ENCODE peak calls at places on chromosome 15, in five cellular contexts. One of them, this sample, is unnamed.

GRCh38 chr15:56758770-56759449 is 25.6 kb upstream of the ZNF280D start:
- DNase-seq in right lobe of liver: no peak
- DNase-seq in fibroblast of lung: peak; percentile 91
- DNase-seq in GM12878: no peak
- DNase-seq in adrenal gland: no peak
- DNase-seq in this sample: peak; percentile 41

GRCh38 chr15:99128411-99128810 is 23.5 kb downstream of the SYNM start:
- DNase-seq in right lobe of liver: no peak
- DNase-seq in fibroblast of lung: no peak
- DNase-seq in GM12878: no peak
- DNase-seq in adrenal gland: peak; percentile 34
- DNase-seq in this sample: no peak

GRCh38 chr15:89299896-89300295 is 34.7 kb downstream of the POLG start:
- DNase-seq in right lobe of liver: no peak
- DNase-seq in fibroblast of lung: peak; percentile 42
- DNase-seq in GM12878: no peak
- DNase-seq in adrenal gland: no peak
- DNase-seq in this sample: no peak

GRCh38 chr15:76730262-76730661 is 174.9 kb downstream of the SCAPER start:
- DNase-seq in right lobe of liver: no peak
- DNase-seq in fibroblast of lung: peak; percentile 39
- DNase-seq in GM12878: no peak
- DNase-seq in adrenal gland: no peak
- DNase-seq in this sample: no peak

GRCh38 chr15:69656271-69657030 is 203.8 kb downstream of the RPLP1 start:
- DNase-seq in right lobe of liver: no peak
- DNase-seq in fibroblast of lung: no peak
- DNase-seq in GM12878: no peak
- DNase-seq in adrenal gland: peak; percentile 50
- DNase-seq in this sample: no peak

GRCh38 chr15:97995192-97995591 is 34.7 kb downstream of the ARRDC4 start:
- DNase-seq in right lobe of liver: no peak
- DNase-seq in fibroblast of lung: no peak
- DNase-seq in GM12878: no peak
- DNase-seq in adrenal gland: no peak
- DNase-seq in this sample: no peak

GRCh38 chr15:74134387-74135027 is 4.1 kb downstream of the ISLR2 start:
- DNase-seq in right lobe of liver: peak; percentile 80
- DNase-seq in fibroblast of lung: peak; percentile 35
- DNase-seq in GM12878: no peak
- DNase-seq in adrenal gland: peak; percentile 73
- DNase-seq in this sample: no peak

GRCh38 chr15:68806220-68807105 is 14.2 kb downstream of the ANP32A start:
- DNase-seq in right lobe of liver: no peak
- DNase-seq in fibroblast of lung: no peak
- DNase-seq in GM12878: no peak
- DNase-seq in adrenal gland: peak; percentile 50
- DNase-seq in this sample: no peak

GRCh38 chr15:63599401-63600000 is 2.3 kb downstream of the FBXL22 start:
- DNase-seq in right lobe of liver: peak; percentile 88
- DNase-seq in fibroblast of lung: peak; percentile 34
- DNase-seq in GM12878: no peak
- DNase-seq in adrenal gland: peak; percentile 87
- DNase-seq in this sample: no peak

GRCh38 chr15:57281357-57281756 is 94.9 kb upstream of the CGNL1 start:
- DNase-seq in right lobe of liver: no peak
- DNase-seq in fibroblast of lung: no peak
- DNase-seq in GM12878: no peak
- DNase-seq in adrenal gland: no peak
- DNase-seq in this sample: no peak

GRCh38 chr15:94834000-94834399 is 602.6 kb downstream of the MCTP2 start:
- DNase-seq in right lobe of liver: no peak
- DNase-seq in fibroblast of lung: no peak
- DNase-seq in GM12878: no peak
- DNase-seq in adrenal gland: no peak
- DNase-seq in this sample: no peak

GRCh38 chr15:85792872-85793621 is 1.7 kb downstream of the KLHL25 start:
- DNase-seq in right lobe of liver: no peak
- DNase-seq in fibroblast of lung: peak; percentile 34
- DNase-seq in GM12878: no peak
- DNase-seq in adrenal gland: no peak
- DNase-seq in this sample: no peak
- TF ChIP-seq CTCF in right lobe of liver: no peak
- TF ChIP-seq CTCF in fibroblast of lung: no peak
- TF ChIP-seq CTCF in GM12878: no peak
- TF ChIP-seq CTCF in adrenal gland: no peak
- TF ChIP-seq CTCF in this sample: no peak

GRCh38 chr15:40163657-40164416 is 3.0 kb downstream of the BUB1B start:
- DNase-seq in right lobe of liver: no peak
- DNase-seq in fibroblast of lung: no peak
- DNase-seq in GM12878: no peak
- DNase-seq in adrenal gland: no peak
- DNase-seq in this sample: no peak
- H3K36me3 ChIP-seq in right lobe of liver: no peaks in the 10 kb centered on the region
- H3K36me3 ChIP-seq in fibroblast of lung: peaks cover 2% of the 10 kb centered on the region
- H3K36me3 ChIP-seq in GM12878: peaks cover 7% of the 10 kb centered on the region
- H3K36me3 ChIP-seq in adrenal gland: no peaks in the 10 kb centered on the region
- H3K36me3 ChIP-seq in this sample: no peaks in the 10 kb centered on the region

GRCh38 chr15:65384895-65385867 is 7.4 kb upstream of the IGDCC3 start:
- DNase-seq in right lobe of liver: peak; percentile 85
- DNase-seq in fibroblast of lung: peak; percentile 68
- DNase-seq in GM12878: no peak
- DNase-seq in adrenal gland: peak; percentile 95
- DNase-seq in this sample: no peak
- H3K4me3 ChIP-seq in right lobe of liver: peak overlapping the region; percentile 13
- H3K4me3 ChIP-seq in fibroblast of lung: no peak overlapping the region
- H3K4me3 ChIP-seq in GM12878: no peak overlapping the region
- H3K4me3 ChIP-seq in adrenal gland: no peak overlapping the region
- H3K4me3 ChIP-seq in this sample: no peak overlapping the region

DNA sequence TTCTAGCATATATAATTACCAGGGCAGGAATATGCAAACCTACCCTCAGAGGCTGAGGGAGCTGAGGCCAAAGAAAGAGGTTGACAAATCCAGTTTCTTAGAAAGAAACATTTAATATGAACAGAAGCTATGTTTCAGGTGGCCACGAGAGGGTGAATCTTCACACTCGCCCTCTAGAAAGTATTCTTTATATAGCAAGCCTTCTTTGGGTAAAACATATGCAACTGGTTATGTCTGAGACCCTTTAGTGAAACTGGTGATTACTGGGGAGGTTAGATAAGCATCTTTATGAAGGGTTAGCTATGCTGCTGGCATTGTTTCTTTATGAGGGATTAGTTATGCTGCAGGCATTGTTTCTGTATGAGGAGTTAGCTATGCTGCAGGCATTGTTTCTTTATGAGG is 50.7 kb upstream of the GOLGA6L2 start:
- DNase-seq in right lobe of liver: no peak
- DNase-seq in fibroblast of lung: no peak
- DNase-seq in GM12878: no peak
- DNase-seq in adrenal gland: no peak
- DNase-seq in this sample: no peak
- TF ChIP-seq CTCF in right lobe of liver: peak; percentile 34
- TF ChIP-seq CTCF in fibroblast of lung: peak; percentile 16
- TF ChIP-seq CTCF in GM12878: peak; percentile 41
- TF ChIP-seq CTCF in adrenal gland: no peak
- TF ChIP-seq CTCF in this sample: peak; percentile 41

GRCh38 chr15:65174491-65174890 is 10.7 kb downstream of the CLPX start:
- DNase-seq in right lobe of liver: no peak
- DNase-seq in fibroblast of lung: no peak
- DNase-seq in GM12878: no peak
- DNase-seq in adrenal gland: no peak
- DNase-seq in this sample: no peak
- H3K36me3 ChIP-seq in right lobe of liver: peaks cover 63% of the 10 kb centered on the region
- H3K36me3 ChIP-seq in fibroblast of lung: peaks cover 5% of the 10 kb centered on the region
- H3K36me3 ChIP-seq in GM12878: peaks cover 25% of the 10 kb centered on the region
- H3K36me3 ChIP-seq in adrenal gland: no peaks in the 10 kb centered on the region
- H3K36me3 ChIP-seq in this sample: peaks cover 9% of the 10 kb centered on the region

GRCh38 chr15:34952481-34952880 is 17.1 kb downstream of the AQR start:
- DNase-seq in right lobe of liver: no peak
- DNase-seq in fibroblast of lung: no peak
- DNase-seq in GM12878: no peak
- DNase-seq in adrenal gland: no peak
- DNase-seq in this sample: no peak
- H3K4me3 ChIP-seq in right lobe of liver: no peak overlapping the region
- H3K4me3 ChIP-seq in fibroblast of lung: no peak overlapping the region
- H3K4me3 ChIP-seq in GM12878: no peak overlapping the region
- H3K4me3 ChIP-seq in adrenal gland: no peak overlapping the region
- H3K4me3 ChIP-seq in this sample: no peak overlapping the region

DNA sequence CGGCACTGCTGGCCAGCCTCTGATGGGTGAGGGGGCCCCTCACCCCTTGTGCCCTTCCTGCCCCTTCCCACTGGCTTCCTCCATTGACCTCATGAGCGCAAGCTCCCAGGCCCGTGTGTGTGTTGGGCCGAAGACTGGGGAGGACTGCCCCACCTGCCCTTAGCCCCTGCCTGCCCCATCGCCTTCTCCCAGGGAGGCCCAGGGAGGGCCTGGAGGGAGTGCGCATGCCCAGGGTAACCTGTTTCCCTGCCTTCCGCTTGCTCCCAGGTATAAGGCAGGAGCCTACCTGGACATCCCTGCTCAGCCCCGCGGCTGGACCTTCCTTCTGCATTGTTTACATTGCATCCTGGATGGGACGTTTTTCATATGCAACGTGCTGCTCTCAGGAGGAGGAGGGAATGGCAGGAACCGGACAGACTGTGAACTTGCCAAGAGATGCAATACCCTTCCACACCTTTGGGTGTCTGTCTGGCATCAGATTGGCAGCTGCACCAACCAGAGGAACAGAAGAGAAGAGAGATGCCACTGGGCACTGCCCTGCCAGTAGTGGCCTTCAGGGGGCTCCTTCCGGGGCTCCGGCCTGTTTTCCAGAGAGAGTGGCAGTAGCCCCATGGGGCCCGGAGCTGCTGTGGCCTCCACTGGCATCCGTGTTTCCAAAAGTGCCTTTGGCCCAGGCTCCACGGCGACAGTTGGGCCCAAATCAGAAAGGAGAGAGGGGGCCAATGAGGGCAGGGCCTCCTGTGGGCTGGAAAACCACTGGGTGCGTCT is 8.8 kb downstream of the DLL4 start:
- DNase-seq in right lobe of liver: no peak
- DNase-seq in fibroblast of lung: no peak
- DNase-seq in GM12878: no peak
- DNase-seq in adrenal gland: no peak
- DNase-seq in this sample: no peak
- TF ChIP-seq CTCF in right lobe of liver: peak; percentile 51
- TF ChIP-seq CTCF in fibroblast of lung: peak; percentile 40
- TF ChIP-seq CTCF in GM12878: no peak
- TF ChIP-seq CTCF in adrenal gland: peak; percentile 20
- TF ChIP-seq CTCF in this sample: peak; percentile 22